ENCODE peak calls at places on chromosomes 13 and 19, in nine cellular contexts. P is AG04450; G is dermis microvascular lymphatic vessel endothelial cell; N is neural crest cell; K is activated T-helper 1 cell treated with anti-CD3 and anti-CD28 coated beads, Interleukin-12 subunit alpha, Interleukin-12 subunit beta, Interleukin-2, Interleukin-4 antibody, amounts not matched to agents 30 ng/mL and 10 ng/mL and 1 ng/mL, durations not matched to agents 14 hours and 24 hours and 36 hours; I is activated CD4-positive, CD25-positive, alpha-beta regulatory T cell; W is NCI-H748 treated with DMSO at 0.1 percent for 48 hours; H is GM04504; R is NCI-H345. F is an unnamed sample.

GRCh38 chr13:26133851-26134250 is 82.0 kb upstream of the SHISA2 start:
- DNase-seq in G (no peak), H (no peak), W (no peak), N (no peak), P (no peak), I (no peak), K (no peak), R (no peak), F (no peak)

GRCh38 chr13:90246005-90246404 is 1101.5 kb upstream of the MIR17HG start:
- DNase-seq in G (no peak), W (no peak), P (no peak), I (no peak), N (no peak), R (no peak), H (no peak), K (no peak), F (no peak)

GRCh38 chr13:60857698-60858097 is 460.7 kb downstream of the TDRD3 start:
- DNase-seq in I (no peak), W (no peak), R (no peak), P (no peak), K (no peak), H (no peak), N (no peak), G (no peak), F (no peak)

GRCh38 chr13:24982333-24982999 is 113.5 kb upstream of the PABPC3 start:
- DNase-seq in R (peak; percentile 31), N (no peak), W (no peak), H (no peak), G (no peak), P (no peak), K (no peak), I (no peak), F (no peak)

GRCh38 chr19:17402982-17403855 is 2.2 kb downstream of the BST2 start:
- DNase-seq in I (no peak), R (no peak), P (no peak), W (no peak), N (peak; percentile 57), K (no peak), G (no peak), H (no peak), F (no peak)

GRCh38 chr13:90551253-90551652 is 796.2 kb upstream of the MIR17HG start:
- DNase-seq in K (no peak), R (no peak), H (no peak), G (no peak), I (no peak), P (no peak), W (no peak), N (no peak), F (no peak)

GRCh38 chr19:1360818-1361461 is 22.8 kb upstream of the NDUFS7 start:
- DNase-seq in H (peak; percentile 73), K (no peak), G (peak; percentile 64), I (no peak), P (peak; percentile 58), N (no peak), R (no peak), W (no peak), F (no peak)

GRCh38 chr19:33771308-33772101 is 25.2 kb upstream of the KCTD15 start:
- DNase-seq in W (peak; percentile 67), N (peak; percentile 84), R (peak; percentile 85), G (peak; percentile 64), K (peak; percentile 40), I (peak; percentile 13), H (no peak), P (peak; percentile 18), F (no peak)

GRCh38 chr19:27974082-27974513 is 1238.9 kb downstream of the UQCRFS1 start:
- DNase-seq in R (peak; percentile 48), H (no peak), W (no peak), I (no peak), K (no peak), G (peak; percentile 3), P (no peak), N (peak; percentile 40), F (peak; percentile 72)

GRCh38 chr19:32581704-32582164 is 744 bp downstream of the PDCD5 start:
- DNase-seq in W (no peak), N (peak; percentile 9), K (no peak), P (peak; percentile 21), G (peak; percentile 32), I (no peak), R (peak; percentile 27), H (no peak), F (no peak)

GRCh38 chr19:39139305-39140194 is 14.0 kb downstream of the PAK4 start:
- DNase-seq in W (no peak), H (no peak), G (no peak), I (no peak), P (no peak), K (no peak), N (no peak), R (no peak), F (peak; percentile 94)

GRCh38 chr19:2160384-2160783 is 3.3 kb upstream of the DOT1L start:
- DNase-seq in K (no peak), R (no peak), N (no peak), G (no peak), H (no peak), P (no peak), I (no peak), W (no peak), F (no peak)

GRCh38 chr19:41367848-41368301 is 3.9 kb upstream of the B9D2 start:
- DNase-seq in K (no peak), N (no peak), I (no peak), P (peak; percentile 81), H (peak; percentile 78), G (peak; percentile 70), R (no peak), W (no peak), F (peak; percentile 79)

GRCh38 chr19:19966862-19967261 is 66.1 kb downstream of the ZNF93 start:
- DNase-seq in H (no peak), K (no peak), R (no peak), G (no peak), W (no peak), I (no peak), N (no peak), P (no peak), F (no peak)

GRCh38 chr19:51185069-51185867 is 39.6 kb upstream of the CD33 start:
- DNase-seq in K (no peak), G (no peak), N (no peak), H (no peak), R (no peak), P (no peak), I (no peak), W (no peak), F (no peak)

GRCh38 chr13:71864981-71865857 is 1.8 kb downstream of the DACH1 start:
- DNase-seq in I (no peak), R (peak; percentile 56), G (peak; percentile 25), W (peak; percentile 70), N (peak; percentile 28), P (no peak), K (no peak), H (no peak), F (no peak)

GRCh38 chr19:46605356-46605821 is 4.3 kb downstream of the CALM3 start:
- DNase-seq in I (no peak), W (no peak), P (no peak), R (no peak), H (no peak), N (no peak), K (no peak), G (no peak), F (no peak)

GRCh38 chr19:31066385-31066784 is 282.9 kb downstream of the TSHZ3 start:
- DNase-seq in G (no peak), W (no peak), K (no peak), P (peak; percentile 34), I (no peak), H (peak; percentile 41), N (no peak), R (no peak), F (peak; percentile 72)

GRCh38 chr19:3383121-3383722 is 16.8 kb downstream of the NFIC start:
- DNase-seq in R (no peak), I (no peak), W (no peak), H (no peak), G (no peak), K (no peak), P (no peak), N (no peak), F (no peak)

GRCh38 chr19:18349524-18350128 is 9.2 kb downstream of the PGPEP1 start:
- DNase-seq in K (no peak), H (no peak), G (peak; percentile 68), P (no peak), R (peak; percentile 8), W (no peak), N (peak; percentile 43), I (no peak), F (no peak)

GRCh38 chr19:13968999-13969398 is 16.7 kb downstream of the DCAF15 start:
- DNase-seq in P (no peak), N (no peak), H (no peak), I (no peak), R (no peak), G (no peak), K (no peak), W (no peak), F (no peak)

GRCh38 chr19:13339869-13340268 is 166.4 kb downstream of the CACNA1A start:
- DNase-seq in P (no peak), H (no peak), N (no peak), R (no peak), G (no peak), I (no peak), W (no peak), K (no peak), F (no peak)

GRCh38 chr19:43749898-43750297 is 4.9 kb downstream of the SMG9 start:
- DNase-seq in W (no peak), N (no peak), H (no peak), R (no peak), K (no peak), I (no peak), G (no peak), P (no peak), F (no peak)

GRCh38 chr19:31772915-31773314 is 423.7 kb upstream of the TSHZ3 start:
- DNase-seq in N (no peak), I (no peak), K (no peak), R (no peak), W (no peak), G (no peak), H (no peak), P (no peak), F (no peak)

GRCh38 chr19:37953576-37954303 is 46.7 kb downstream of the SIPA1L3 start:
- DNase-seq in P (no peak), W (no peak), I (no peak), R (no peak), G (no peak), H (no peak), N (no peak), K (no peak), F (no peak)

GRCh38 chr13:109755551-109755950 is 30.8 kb downstream of the IRS2 start:
- DNase-seq in R (no peak), N (no peak), G (no peak), H (no peak), K (no peak), P (no peak), W (no peak), I (no peak), F (no peak)

GRCh38 chr19:30690525-30690924 is 318.3 kb downstream of the ZNF536 start:
- DNase-seq in H (no peak), K (no peak), G (no peak), P (no peak), W (no peak), I (no peak), N (no peak), R (no peak), F (no peak)

GRCh38 chr19:33904681-33905080 is 108.0 kb downstream of the KCTD15 start:
- DNase-seq in H (no peak), P (no peak), R (no peak), G (peak; percentile 92), K (no peak), I (no peak), W (no peak), N (no peak), F (no peak)

GRCh38 chr13:113927661-113928581 is 46.0 kb downstream of the C13orf46 start:
- DNase-seq in H (peak; percentile 98), N (no peak), R (no peak), I (no peak), G (no peak), W (no peak), P (peak; percentile 96), K (no peak), F (no peak)

GRCh38 chr19:5107432-5108122 is 138.7 kb downstream of the KDM4B start:
- DNase-seq in R (no peak), W (no peak), K (no peak), I (no peak), H (no peak), G (no peak), N (no peak), P (no peak), F (no peak)

GRCh38 chr19:29372461-29372860 is 153.3 kb upstream of the VSTM2B start:
- DNase-seq in I (no peak), G (no peak), R (peak; percentile 63), W (no peak), N (no peak), P (no peak), H (no peak), K (no peak), F (no peak)